ENCODE peak calls at places on chromosome 5, in nine cellular contexts. T, Z, X, Q, S, C, L, D and K are unnamed samples.

GRCh38 chr5:38420691-38421395 is 135.6 kb downstream of the LIFR start:
- DNase-seq in T (peak; percentile 17), Z (peak; percentile 82), X (no peak), Q (peak; percentile 77), S (no peak), C (peak; percentile 11), L (peak; percentile 46), D (peak; percentile 64), K (no peak)

GRCh38 chr5:31901807-31902530 is 263.0 kb downstream of the PDZD2 start:
- DNase-seq in T (no peak), Z (no peak), X (no peak), Q (no peak), S (no peak), C (no peak), L (no peak), D (no peak), K (no peak)

GRCh38 chr5:102090770-102091169 is 205.3 kb downstream of the SLCO4C1 start:
- DNase-seq in T (no peak), Z (peak; percentile 33), X (no peak), Q (peak; percentile 31), S (no peak), C (no peak), L (no peak), D (no peak), K (no peak)

GRCh38 chr5:6448622-6449464 is at the start of gene UBE2QL1:
- DNase-seq in T (no peak), Z (peak; percentile 39), X (no peak), Q (no peak), S (no peak), C (no peak), L (no peak), D (no peak), K (no peak)

GRCh38 chr5:15650266-15650665 is 150.3 kb downstream of the FBXL7 start:
- DNase-seq in T (no peak), Z (no peak), X (no peak), Q (no peak), S (no peak), C (no peak), L (no peak), D (no peak), K (no peak)

GRCh38 chr5:180235846-180236245 is 26.8 kb upstream of the RASGEF1C start:
- DNase-seq in T (no peak), Z (no peak), X (no peak), Q (no peak), S (no peak), C (no peak), L (no peak), D (no peak), K (no peak)

GRCh38 chr5:176888016-176888864 is 10.9 kb downstream of the HK3 start:
- DNase-seq in T (no peak), Z (no peak), X (no peak), Q (no peak), S (peak; percentile 64), C (no peak), L (no peak), D (no peak), K (peak; percentile 33)

GRCh38 chr5:93915142-93915553 is 173.7 kb upstream of the POU5F2 start:
- DNase-seq in T (no peak), Z (no peak), X (no peak), Q (no peak), S (no peak), C (no peak), L (no peak), D (no peak), K (no peak)

GRCh38 chr5:93830893-93831292 is 89.5 kb upstream of the POU5F2 start:
- DNase-seq in T (no peak), Z (no peak), X (no peak), Q (no peak), S (no peak), C (no peak), L (no peak), D (no peak), K (no peak)

GRCh38 chr5:68189171-68189570 is 26.4 kb upstream of the PIK3R1 start:
- DNase-seq in T (no peak), Z (no peak), X (no peak), Q (no peak), S (no peak), C (no peak), L (no peak), D (peak; percentile 37), K (no peak)

GRCh38 chr5:132369012-132369470 is 469 bp upstream of the SLC22A5 start:
- DNase-seq in T (no peak), Z (no peak), X (no peak), Q (no peak), S (no peak), C (no peak), L (no peak), D (no peak), K (no peak)

GRCh38 chr5:33153373-33153772 is 287.4 kb upstream of the TARS1 start:
- DNase-seq in T (no peak), Z (no peak), X (no peak), Q (no peak), S (no peak), C (no peak), L (no peak), D (no peak), K (no peak)

GRCh38 chr5:176884571-176884890 is 14.6 kb downstream of the HK3 start:
- DNase-seq in T (no peak), Z (no peak), X (no peak), Q (no peak), S (no peak), C (no peak), L (no peak), D (no peak), K (no peak)

GRCh38 chr5:139668064-139668880 is 20.1 kb downstream of the CXXC5 start:
- DNase-seq in T (peak; percentile 18), Z (peak; percentile 65), X (peak; percentile 75), Q (no peak), S (no peak), C (peak; percentile 37), L (no peak), D (peak; percentile 51), K (no peak)

GRCh38 chr5:51226420-51226735 is 156.9 kb upstream of the ISL1 start:
- DNase-seq in T (no peak), Z (peak; percentile 20), X (no peak), Q (no peak), S (no peak), C (no peak), L (no peak), D (no peak), K (no peak)

GRCh38 chr5:78506296-78507049 is 142.1 kb downstream of the LHFPL2 start:
- DNase-seq in T (no peak), Z (no peak), X (no peak), Q (no peak), S (no peak), C (no peak), L (no peak), D (no peak), K (no peak)

GRCh38 chr5:78503958-78504357 is 143.5 kb downstream of the SCAMP1 start:
- DNase-seq in T (no peak), Z (no peak), X (no peak), Q (no peak), S (no peak), C (no peak), L (no peak), D (no peak), K (no peak)

GRCh38 chr5:78504726-78505431 is 143.7 kb downstream of the LHFPL2 start:
- DNase-seq in T (peak; percentile 24), Z (peak; percentile 88), X (no peak), Q (peak; percentile 65), S (no peak), C (no peak), L (peak; percentile 95), D (peak; percentile 87), K (no peak)

GRCh38 chr5:78507531-78507930 is 141.0 kb downstream of the LHFPL2 start:
- DNase-seq in T (no peak), Z (no peak), X (no peak), Q (no peak), S (no peak), C (no peak), L (no peak), D (no peak), K (no peak)

GRCh38 chr5:78505860-78506259 is 142.7 kb downstream of the LHFPL2 start:
- DNase-seq in T (no peak), Z (no peak), X (no peak), Q (no peak), S (no peak), C (no peak), L (no peak), D (no peak), K (no peak)
- H3K4me1 ChIP-seq in T (no peaks in the 10 kb centered on the region), Z (peaks cover 54% of the 10 kb centered on the region), X (peaks cover 40% of the 10 kb centered on the region), Q (peaks cover 17% of the 10 kb centered on the region), S (peaks cover 23% of the 10 kb centered on the region), C (peaks cover 9% of the 10 kb centered on the region), L (peaks cover 18% of the 10 kb centered on the region), D (peaks cover 17% of the 10 kb centered on the region), K (no peaks in the 10 kb centered on the region)

GRCh38 chr5:44390332-44390731 is 1.1 kb upstream of the FGF10 start:
- DNase-seq in T (no peak), Z (peak; percentile 62), X (no peak), Q (no peak), S (no peak), C (no peak), L (no peak), D (no peak), K (no peak)

GRCh38 chr5:44387911-44388310 is 1.3 kb downstream of the FGF10 start:
- DNase-seq in T (no peak), Z (peak; percentile 47), X (no peak), Q (no peak), S (peak; percentile 31), C (no peak), L (no peak), D (peak; percentile 32), K (no peak)

GRCh38 chr5:44389410-44389879 is at the start of gene FGF10:
- DNase-seq in T (no peak), Z (peak; percentile 69), X (peak; percentile 63), Q (peak; percentile 6), S (peak; percentile 75), C (no peak), L (peak; percentile 25), D (peak; percentile 64), K (peak; percentile 49)

GRCh38 chr5:44387391-44387790 is 1.8 kb downstream of the FGF10 start:
- DNase-seq in T (no peak), Z (peak; percentile 14), X (no peak), Q (no peak), S (no peak), C (no peak), L (no peak), D (no peak), K (no peak)

GRCh38 chr5:44388504-44389409 is 463 bp downstream of the FGF10 start:
- DNase-seq in T (no peak), Z (peak; percentile 60), X (peak; percentile 57), Q (no peak), S (peak; percentile 49), C (no peak), L (peak; percentile 17), D (peak; percentile 39), K (no peak)
- H3K4me3 ChIP-seq in T (peak overlapping the region; percentile 43), Z (peak overlapping the region; percentile 60), X (peak overlapping the region; percentile 51), Q (no peak overlapping the region), S (peak overlapping the region; percentile 25), C (no peak overlapping the region), L (peak overlapping the region; percentile 49), D (peak overlapping the region; percentile 44), K (peak overlapping the region; percentile 28)

GRCh38 chr5:116559673-116560164 is 14.9 kb downstream of the SEMA6A start:
- DNase-seq in T (no peak), Z (no peak), X (no peak), Q (no peak), S (no peak), C (no peak), L (no peak), D (no peak), K (no peak)
- H3K4me1 ChIP-seq in T (no peaks in the 10 kb centered on the region), Z (peaks cover 4% of the 10 kb centered on the region), X (peaks cover 4% of the 10 kb centered on the region), Q (peaks cover 19% of the 10 kb centered on the region), S (peaks cover 3% of the 10 kb centered on the region), C (no peaks in the 10 kb centered on the region), L (no peaks in the 10 kb centered on the region), D (peaks cover 4% of the 10 kb centered on the region), K (no peaks in the 10 kb centered on the region)

GRCh38 chr5:143001764-143002351 is 231.7 kb downstream of the ARHGAP26 start:
- DNase-seq in T (no peak), Z (no peak), X (no peak), Q (no peak), S (no peak), C (peak; percentile 18), L (no peak), D (no peak), K (no peak)
- H3K4me3 ChIP-seq in T (no peak overlapping the region), Z (no peak overlapping the region), X (no peak overlapping the region), Q (no peak overlapping the region), S (no peak overlapping the region), C (no peak overlapping the region), L (no peak overlapping the region), D (no peak overlapping the region), K (no peak overlapping the region)